ENCODE peak calls at places on chromosomes 16 and 17, in four cellular contexts. U is activated gamma-delta T cell treated with anti-CD3 and anti-CD28 coated beads, Interleukin-2, amount 50 U/mL, for 16 hours; C is stimulated activated CD8-positive, alpha-beta memory T cell treated with anti-CD3 and anti-CD28 coated beads, Interleukin-4, amount 100 ng/mL, for 1 hour; R is gastrocnemius medialis. B is an unnamed sample.

GRCh38 chr16:70772493-70772892 is 28.5 kb downstream of the VAC14 start:
- DNase-seq in U (no peak), C (no peak), R (no peak), B (no peak)

GRCh38 chr17:5516060-5516792 is 29.9 kb downstream of the MIS12 start:
- DNase-seq in U (no peak), C (no peak), R (no peak), B (no peak)

GRCh38 chr17:19729900-19730299 is 13.5 kb upstream of the SLC47A2 start:
- DNase-seq in U (no peak), C (no peak), R (no peak), B (no peak)

GRCh38 chr17:19238167-19238505 is 970 bp downstream of the EPN2 start:
- DNase-seq in U (no peak), C (no peak), R (peak), B (no peak)

GRCh38 chr17:76643553-76644148 is at the start of gene ST6GALNAC1:
- DNase-seq in U (no peak), C (no peak), R (no peak), B (no peak)

GRCh38 chr16:74297296-74297665 is 667 bp downstream of the PSMD7 start:
- DNase-seq in U (no peak), C (no peak), R (peak), B (peak)

GRCh38 chr16:24022797-24023196 is 187.0 kb downstream of the PRKCB start:
- DNase-seq in U (no peak), C (no peak), R (no peak), B (no peak)

GRCh38 chr17:21300601-21301571 is 16.4 kb downstream of the MAP2K3 start:
- DNase-seq in U (no peak), C (no peak), R (no peak), B (no peak)

GRCh38 chr16:77585379-77585778 is 136.9 kb upstream of the NUDT7 start:
- DNase-seq in U (no peak), C (no peak), R (no peak), B (no peak)

GRCh38 chr17:79793924-79794304 is 3.0 kb downstream of the CBX8 start:
- DNase-seq in U (no peak), C (no peak), R (no peak), B (no peak)

B was measured in lower leg skin.